ENCODE peak calls at places on chromosomes 1 and 21, in ten cellular contexts. E, W, Z, F, Y, T, X, I, U and L are unnamed samples.
A peak's percentile ranks its signal among the peaks of the same experiment; 100 is the strongest.

GRCh38 chr1:157955860-157956259 is 37.6 kb upstream of the KIRREL1 start:
- DNase-seq in E (no peak), W (no peak), Z (no peak), F (no peak), Y (no peak), T (no peak), X (no peak), I (no peak), U (no peak), L (no peak)

GRCh38 chr1:9289090-9289534 is 3.6 kb upstream of the SPSB1 start:
- DNase-seq in E (peak; percentile 86), W (peak; percentile 94), Z (peak; percentile 51), F (peak; percentile 77), Y (peak; percentile 80), T (peak; percentile 71), X (peak; percentile 81), I (peak; percentile 81), U (no peak), L (peak; percentile 45)

GRCh38 chr1:89499320-89499719 is 25.3 kb upstream of the LRRC8B start:
- DNase-seq in E (no peak), W (no peak), Z (no peak), F (no peak), Y (no peak), T (no peak), X (no peak), I (no peak), U (no peak), L (no peak)

GRCh38 chr1:206455681-206456344 is 14.5 kb upstream of the IKBKE start:
- DNase-seq in E (no peak), W (no peak), Z (no peak), F (no peak), Y (peak; percentile 50), T (no peak), X (no peak), I (no peak), U (no peak), L (no peak)

GRCh38 chr1:39034114-39034654 is 8.0 kb downstream of the NDUFS5 start:
- DNase-seq in E (no peak), W (no peak), Z (no peak), F (no peak), Y (no peak), T (no peak), X (no peak), I (no peak), U (no peak), L (no peak)

GRCh38 chr1:201702936-201703335 is 126.0 kb upstream of the IPO9 start:
- DNase-seq in E (peak; percentile 80), W (no peak), Z (no peak), F (no peak), Y (peak; percentile 51), T (peak; percentile 60), X (no peak), I (no peak), U (no peak), L (no peak)

GRCh38 chr1:151964510-151964909 is 29.1 kb downstream of the S100A10 start:
- DNase-seq in E (no peak), W (no peak), Z (no peak), F (no peak), Y (no peak), T (no peak), X (no peak), I (no peak), U (no peak), L (no peak)

GRCh38 chr1:241531195-241532172 is 694 bp upstream of the KMO start:
- DNase-seq in E (peak; percentile 78), W (no peak), Z (peak; percentile 41), F (peak; percentile 91), Y (peak; percentile 88), T (peak; percentile 57), X (no peak), I (no peak), U (no peak), L (no peak)

GRCh38 chr1:61960999-61961398 is 218.7 kb downstream of the PATJ start:
- DNase-seq in E (no peak), W (no peak), Z (no peak), F (no peak), Y (no peak), T (no peak), X (no peak), I (no peak), U (no peak), L (no peak)

GRCh38 chr1:48084826-48085225 is 87.6 kb upstream of the TRABD2B start:
- DNase-seq in E (no peak), W (peak; percentile 12), Z (no peak), F (no peak), Y (no peak), T (no peak), X (no peak), I (no peak), U (no peak), L (no peak)

GRCh38 chr1:76955652-76956051 is 88.4 kb downstream of the ST6GALNAC5 start:
- DNase-seq in E (no peak), W (no peak), Z (peak; percentile 30), F (no peak), Y (peak; percentile 86), T (no peak), X (no peak), I (no peak), U (no peak), L (no peak)

GRCh38 chr1:57576750-57577149 is 152.9 kb upstream of the DAB1 start:
- DNase-seq in E (no peak), W (no peak), Z (no peak), F (no peak), Y (no peak), T (no peak), X (no peak), I (no peak), U (no peak), L (no peak)

GRCh38 chr1:219751870-219752269 is 139.0 kb upstream of the ZC3H11B start:
- DNase-seq in E (no peak), W (no peak), Z (no peak), F (no peak), Y (no peak), T (no peak), X (no peak), I (no peak), U (no peak), L (no peak)

GRCh38 chr1:206447792-206448191 is 22.5 kb upstream of the IKBKE start:
- DNase-seq in E (no peak), W (no peak), Z (no peak), F (peak; percentile 66), Y (no peak), T (no peak), X (no peak), I (no peak), U (no peak), L (no peak)

GRCh38 chr1:9361630-9362256 is 69.0 kb downstream of the SPSB1 start:
- DNase-seq in E (no peak), W (no peak), Z (no peak), F (no peak), Y (peak; percentile 37), T (peak; percentile 40), X (no peak), I (no peak), U (no peak), L (no peak)

GRCh38 chr1:1014896-1015681 is 1.8 kb downstream of the ISG15 start:
- DNase-seq in E (peak; percentile 61), W (no peak), Z (no peak), F (peak; percentile 48), Y (no peak), T (no peak), X (no peak), I (peak; percentile 38), U (no peak), L (no peak)

GRCh38 chr21:32914424-32915070 is 111.2 kb upstream of the OLIG2 start:
- DNase-seq in E (no peak), W (no peak), Z (no peak), F (no peak), Y (no peak), T (no peak), X (no peak), I (no peak), U (no peak), L (no peak)

DNA sequence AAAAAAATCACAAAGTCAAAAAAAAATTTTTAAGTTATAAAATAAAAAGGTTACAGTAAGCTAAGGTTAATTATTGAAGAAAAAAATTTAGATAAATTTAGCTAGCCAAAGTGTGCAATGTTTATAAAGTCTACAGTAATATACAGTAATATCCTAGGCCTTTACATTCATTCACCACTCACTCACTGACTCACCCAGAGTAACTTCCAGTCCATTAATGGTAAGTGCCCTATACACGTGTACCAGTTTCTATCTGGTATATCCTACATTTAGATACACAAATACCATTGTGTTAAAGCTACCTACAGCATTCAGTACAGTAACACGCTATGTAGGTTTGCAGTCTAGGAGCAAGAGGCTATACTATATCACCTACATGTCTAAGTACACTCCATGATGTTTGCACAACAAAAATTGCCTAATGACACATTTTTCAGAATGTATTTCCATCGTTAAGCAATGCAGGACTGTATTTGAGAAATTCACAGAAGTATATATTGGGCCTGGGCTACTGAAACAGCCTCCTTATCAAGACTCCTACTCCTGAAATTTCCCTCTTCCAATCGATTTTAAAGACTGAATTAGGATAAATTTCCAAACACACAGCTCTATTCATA is 155.1 kb downstream of the COP1 start:
- DNase-seq in E (no peak), W (no peak), Z (no peak), F (peak; percentile 69), Y (peak; percentile 30), T (no peak), X (no peak), I (no peak), U (no peak), L (no peak)
- TF ChIP-seq CTCF in E (no peak), W (no peak), Z (no peak), F (no peak), Y (no peak), T (no peak), X (no peak), I (no peak), U (no peak), L (no peak)

GRCh38 chr1:53715478-53715877 is 23.5 kb downstream of the GLIS1 start:
- DNase-seq in E (peak; percentile 78), W (no peak), Z (no peak), F (peak; percentile 40), Y (peak; percentile 56), T (no peak), X (peak; percentile 32), I (peak; percentile 64), U (no peak), L (no peak)
- TF ChIP-seq CTCF in E (peak; percentile 69), W (no peak), Z (peak; percentile 45), F (peak; percentile 18), Y (peak; percentile 78), T (peak; percentile 59), X (peak; percentile 89), I (peak; percentile 60), U (peak; percentile 63), L (no peak)

GRCh38 chr1:19425643-19426245 is 59.6 kb downstream of the CAPZB start:
- DNase-seq in E (no peak), W (no peak), Z (no peak), F (no peak), Y (no peak), T (no peak), X (no peak), I (no peak), U (no peak), L (no peak)
- TF ChIP-seq CTCF in E (no peak), W (no peak), Z (no peak), F (no peak), Y (no peak), T (no peak), X (no peak), I (no peak), U (no peak), L (no peak)

GRCh38 chr1:159132271-159132881 is 39.0 kb upstream of the CADM3 start:
- DNase-seq in E (peak; percentile 77), W (peak; percentile 85), Z (peak; percentile 36), F (peak; percentile 92), Y (peak; percentile 78), T (peak; percentile 20), X (peak; percentile 55), I (peak; percentile 76), U (peak; percentile 12), L (peak; percentile 65)
- TF ChIP-seq CTCF in E (peak; percentile 97), W (no peak), Z (peak; percentile 92), F (peak; percentile 95), Y (peak; percentile 89), T (peak; percentile 85), X (peak; percentile 92), I (peak; percentile 93), U (peak; percentile 84), L (peak; percentile 87)